ENCODE peak calls at places on chromosome 19, in four cellular contexts. I, Y, R and F are unnamed samples.

GRCh38 chr19:4831351-4832340 is at the start of gene TICAM1:
- DNase-seq in I (peak), R (peak), Y (peak), F (peak)

GRCh38 chr19:18339703-18340102 is 695 bp upstream of the PGPEP1 start:
- DNase-seq in Y (no peak), I (no peak), R (no peak), F (no peak)

GRCh38 chr19:28400953-28401671 is 811.8 kb downstream of the UQCRFS1 start:
- DNase-seq in R (no peak), Y (no peak), I (no peak), F (no peak)

GRCh38 chr19:47430041-47430802 is 10.9 kb upstream of the MEIS3 start:
- DNase-seq in I (peak), Y (no peak), R (peak), F (no peak)

GRCh38 chr19:43664008-43664407 is 6.0 kb downstream of the PLAUR start:
- DNase-seq in R (peak), Y (no peak), I (no peak), F (no peak)

GRCh38 chr19:7550987-7551761 is 15.7 kb downstream of the PNPLA6 start:
- DNase-seq in Y (peak), I (peak), R (peak), F (peak)

GRCh38 chr19:35154535-35155406 is at the start of gene FXYD5:
- DNase-seq in R (peak), I (peak), Y (no peak), F (peak)

GRCh38 chr19:39595950-39596349 is 6.4 kb upstream of the LGALS13 start:
- DNase-seq in R (no peak), I (no peak), Y (no peak), F (no peak)

GRCh38 chr19:4580021-4580901 is 20.8 kb upstream of the SEMA6B start:
- DNase-seq in Y (peak), R (no peak), I (no peak), F (no peak)

GRCh38 chr19:48988286-48988685 is 4.8 kb downstream of the GYS1 start:
- DNase-seq in I (no peak), R (no peak), Y (no peak), F (no peak)

GRCh38 chr19:50551034-50551712 is 17.1 kb downstream of the LRRC4B start:
- DNase-seq in I (no peak), R (no peak), Y (peak), F (no peak)

GRCh38 chr19:11949201-11949600 is 15.6 kb upstream of the ZNF763 start:
- DNase-seq in Y (no peak), R (no peak), I (no peak), F (no peak)

GRCh38 chr19:46759817-46760333 is 13.6 kb upstream of the STRN4 start:
- DNase-seq in Y (no peak), R (no peak), I (no peak), F (no peak)

GRCh38 chr19:934865-935422 is 9.1 kb downstream of the ARID3A start:
- DNase-seq in R (no peak), I (peak), Y (peak), F (no peak)

GRCh38 chr19:5632241-5632612 is 9.3 kb downstream of the SAFB start:
- DNase-seq in Y (no peak), R (no peak), I (no peak), F (no peak)

GRCh38 chr19:18496980-18497256 is 25.0 kb downstream of the ELL start:
- DNase-seq in I (no peak), Y (no peak), R (no peak), F (no peak)

GRCh38 chr19:6733338-6734095 is 3.9 kb downstream of the GPR108 start:
- DNase-seq in R (no peak), I (no peak), Y (no peak), F (no peak)

GRCh38 chr19:13441810-13442512 is 64.3 kb downstream of the CACNA1A start:
- DNase-seq in R (peak), I (no peak), Y (peak), F (peak)

GRCh38 chr19:3783660-3784584 is 2.3 kb downstream of the MATK start:
- DNase-seq in R (peak), I (no peak), Y (no peak), F (no peak)

GRCh38 chr19:49443366-49444099 is 2.2 kb upstream of the SLC17A7 start:
- DNase-seq in Y (peak), R (peak), I (peak), F (peak)

GRCh38 chr19:43372462-43372861 is 19.0 kb downstream of the CD177 start:
- DNase-seq in Y (no peak), R (no peak), I (no peak), F (no peak)

GRCh38 chr19:11659612-11660011 is 62.3 kb downstream of the ZNF627 start:
- DNase-seq in I (no peak), R (no peak), Y (no peak), F (peak)